ENCODE peak calls at places on chromosomes 5 and 9, in nine cellular contexts. B is left ventricle myocardium inferior, R is IMR-90, P is HepG2, Q is A549, C is aorta, X is breast epithelium, V is lung, I is heart right ventricle. G is an unnamed sample. For H3K4me1, the result is how much of the 10 kb centered on the place peaks cover.

GRCh38 chr5:39331993-39332392 is 32.3 kb downstream of the C9 start:
- DNase-seq in V (no peak), P (no peak), C (no peak), R (no peak), Q (no peak), I (no peak), B (no peak), X (no peak), G (no peak)

GRCh38 chr5:83718195-83718825 is 2.3 kb downstream of the HAPLN1 start:
- DNase-seq in C (no peak), P (peak), B (no peak), X (no peak), R (peak), V (no peak), Q (peak), I (no peak), G (no peak)

GRCh38 chr9:80873861-80874260 is 815.5 kb downstream of the TLE1 start:
- DNase-seq in V (no peak), R (peak), B (no peak), C (no peak), I (no peak), Q (no peak), P (no peak), X (no peak), G (no peak)

GRCh38 chr9:87119328-87119881 is 172.1 kb upstream of the GAS1 start:
- DNase-seq in V (peak), C (no peak), Q (no peak), P (no peak), B (peak), X (peak), I (peak), R (peak), G (peak)

GRCh38 chr9:16294371-16294770 is 576.1 kb downstream of the BNC2 start:
- DNase-seq in B (no peak), R (no peak), P (no peak), Q (no peak), V (no peak), X (no peak), C (no peak), I (no peak), G (no peak)

GRCh38 chr5:1161108-1161831 is 40.1 kb upstream of the SLC6A19 start:
- DNase-seq in B (no peak), C (peak), X (peak), R (no peak), P (peak), Q (peak), V (no peak), I (peak), G (no peak)

GRCh38 chr5:126443374-126443851 is 20.2 kb downstream of the GRAMD2B start:
- DNase-seq in C (no peak), V (no peak), R (peak), X (no peak), I (no peak), B (no peak), Q (no peak), P (peak), G (no peak)

GRCh38 chr9:101727621-101728524 is 10.6 kb downstream of the GRIN3A start:
- DNase-seq in I (no peak), C (no peak), V (no peak), P (peak), Q (peak), X (no peak), B (no peak), R (peak), G (peak)

GRCh38 chr9:37811906-37812476 is 11.4 kb downstream of the DCAF10 start:
- DNase-seq in X (no peak), V (no peak), P (no peak), Q (no peak), I (no peak), R (no peak), B (no peak), C (no peak), G (no peak)

GRCh38 chr9:17600962-17601593 is 22.2 kb downstream of the SH3GL2 start:
- DNase-seq in I (no peak), V (no peak), C (no peak), Q (no peak), B (no peak), R (peak), X (no peak), P (no peak), G (no peak)

GRCh38 chr9:112382066-112382465 is 2.2 kb downstream of the HSDL2 start:
- DNase-seq in X (no peak), Q (no peak), C (no peak), R (no peak), I (no peak), B (no peak), V (no peak), P (no peak), G (no peak)

GRCh38 chr9:7298123-7298522 is 501.5 kb downstream of the DMAC1 start:
- DNase-seq in P (no peak), C (no peak), X (no peak), Q (no peak), R (no peak), I (no peak), B (no peak), V (no peak), G (no peak)

GRCh38 chr9:129490583-129491485 is 130.1 kb downstream of the C9orf50 start:
- DNase-seq in V (no peak), Q (peak), R (no peak), B (peak), C (no peak), X (no peak), I (peak), P (no peak), G (no peak)

GRCh38 chr9:129487307-129487657 is 133.6 kb downstream of the C9orf50 start:
- DNase-seq in V (no peak), B (no peak), Q (peak), I (no peak), R (no peak), X (no peak), C (no peak), P (no peak), G (no peak)

GRCh38 chr9:129491486-129491855 is 129.4 kb downstream of the C9orf50 start:
- DNase-seq in C (peak), P (no peak), Q (no peak), B (peak), I (peak), X (no peak), R (no peak), V (no peak), G (peak)

GRCh38 chr9:129487658-129488483 is 133.0 kb downstream of the C9orf50 start:
- DNase-seq in Q (peak), X (no peak), P (no peak), B (peak), C (peak), V (peak), I (peak), R (peak), G (peak)

GRCh38 chr9:129489838-129490582 is 130.9 kb downstream of the C9orf50 start:
- DNase-seq in P (no peak), V (no peak), C (no peak), X (no peak), R (peak), Q (peak), I (peak), B (no peak), G (peak)
- H3K4me1 ChIP-seq in P (half or more), V (under half), C (under half), X (under half), R (half or more), Q (half or more), I (half or more), B (half or more), G (under half)

GRCh38 chr5:10265245-10266109 is 15.4 kb downstream of the CCT5 start:
- DNase-seq in C (no peak), B (no peak), Q (no peak), R (no peak), V (no peak), P (no peak), I (no peak), X (no peak), G (no peak)
- H3K4me3 ChIP-seq in C (no peak), B (no peak), Q (no peak), R (no peak), V (no peak), P (no peak), I (no peak), X (no peak), G (no peak)

GRCh38 chr5:150901446-150901845 is 3.3 kb downstream of the ZNF300 start:
- DNase-seq in P (no peak), C (no peak), V (no peak), I (no peak), R (no peak), X (no peak), B (no peak), Q (no peak), G (no peak)

GRCh38 chr5:150904479-150905311 is at the start of gene ZNF300:
- DNase-seq in V (peak), B (peak), R (peak), I (peak), C (peak), P (peak), X (peak), Q (peak), G (peak)

GRCh38 chr5:150905312-150905683 is 518 bp upstream of the ZNF300 start:
- DNase-seq in P (no peak), Q (no peak), B (no peak), I (no peak), X (no peak), C (no peak), V (no peak), R (no peak), G (no peak)
- H3K27ac ChIP-seq in P (peak), Q (peak), B (peak), I (peak), X (peak), C (no peak), V (no peak), R (no peak), G (no peak)

GRCh38 chr5:132417889-132418432 is 48.5 kb downstream of the SLC22A5 start:
- DNase-seq in R (no peak), P (no peak), Q (no peak), B (no peak), V (no peak), C (no peak), I (no peak), X (no peak), G (no peak)

GRCh38 chr5:132418876-132419275 is 49.4 kb downstream of the SLC22A5 start:
- DNase-seq in B (no peak), I (no peak), R (no peak), V (no peak), Q (no peak), P (no peak), C (no peak), X (no peak), G (no peak)

GRCh38 chr5:132416306-132417009 is 46.9 kb downstream of the SLC22A5 start:
- DNase-seq in B (no peak), C (no peak), P (no peak), R (no peak), V (no peak), Q (no peak), X (no peak), I (no peak), G (no peak)

GRCh38 chr5:132417461-132417860 is 48.0 kb downstream of the SLC22A5 start:
- DNase-seq in Q (no peak), C (peak), R (no peak), X (no peak), I (no peak), B (no peak), P (no peak), V (no peak), G (no peak)

DNA sequence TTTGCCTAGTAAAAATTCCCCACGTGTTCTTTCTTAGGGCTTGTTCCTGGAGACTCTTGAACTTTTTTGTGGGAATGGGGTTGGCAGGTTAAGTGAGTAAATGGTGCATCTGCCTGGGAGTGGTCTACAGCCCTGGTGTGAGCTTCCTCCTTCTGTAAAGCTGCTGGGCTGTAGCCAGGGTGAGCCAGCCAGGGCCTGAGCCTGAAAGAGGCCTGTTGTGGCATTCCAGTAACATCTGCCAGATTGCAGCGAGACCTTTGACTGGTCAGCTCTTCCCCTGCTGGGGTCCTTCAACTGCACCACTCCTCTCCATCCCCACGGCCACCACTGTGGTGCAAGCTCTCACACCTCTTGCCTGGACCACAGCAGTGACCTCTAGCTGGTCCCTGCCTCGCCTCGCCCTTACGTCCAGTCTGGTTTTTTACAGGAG is 47.5 kb downstream of the SLC22A5 start:
- DNase-seq in R (no peak), V (no peak), X (no peak), I (peak), Q (no peak), C (no peak), P (no peak), B (peak), G (no peak)
- H3K4me1 ChIP-seq in R (under half), V (under half), X (under half), I (half or more), Q (under half), C (under half), P (under half), B (half or more), G (under half)

DNA sequence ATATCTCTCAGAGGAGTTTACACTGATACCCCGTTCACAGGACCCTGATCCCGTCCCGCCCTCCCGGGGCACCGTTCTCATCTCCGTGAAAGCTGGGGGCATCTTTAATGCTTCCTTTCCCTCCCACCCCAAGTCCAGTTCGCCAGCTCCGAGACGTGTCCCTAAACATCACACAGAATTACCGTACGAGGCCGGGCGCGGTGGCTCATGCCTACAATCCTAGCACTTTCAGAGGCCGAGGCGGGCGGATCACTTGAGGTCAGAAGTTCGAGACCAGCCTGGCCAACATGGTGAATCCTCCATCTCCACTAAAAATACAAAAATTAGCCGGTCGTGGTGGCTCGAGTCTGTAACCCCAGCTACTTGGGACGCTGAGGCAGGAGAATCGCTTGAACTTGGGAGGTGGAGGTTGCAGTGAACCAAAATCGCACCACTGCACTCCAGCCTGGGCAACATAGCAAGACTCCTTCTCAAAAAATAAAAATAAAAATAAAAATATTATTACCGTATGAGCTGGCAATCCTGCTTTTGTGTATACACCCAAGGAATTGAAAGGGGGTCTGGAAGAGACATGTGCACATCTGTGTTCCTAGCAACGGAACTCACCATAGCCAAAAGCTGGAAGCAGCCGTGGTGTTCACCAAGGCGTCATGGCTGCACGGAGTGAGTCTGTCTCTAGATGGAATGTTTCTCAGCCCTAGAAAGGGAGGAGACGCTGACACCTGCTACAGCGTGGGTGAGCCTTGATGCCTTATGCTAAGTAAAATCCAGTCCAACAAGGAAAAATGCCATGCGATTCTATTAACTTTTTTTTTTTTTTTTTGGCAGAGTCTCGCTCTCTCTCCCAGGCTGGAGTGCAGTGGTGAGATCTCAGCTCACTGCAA is 1.2 kb upstream of the ABO start:
- DNase-seq in R (no peak), C (no peak), Q (no peak), X (no peak), I (no peak), B (no peak), V (no peak), P (no peak), G (no peak)
- H3K4me3 ChIP-seq in R (no peak), C (no peak), Q (no peak), X (peak), I (peak), B (peak), V (peak), P (no peak), G (peak)